ENCODE peak calls at places on chromosomes 5 and 9, in nine cellular contexts. V, H, B, I, A, K, U, Q and R are unnamed samples.

GRCh38 chr5:178129296-178129695 is 1.5 kb upstream of the RMND5B start:
- DNase-seq in B (peak; percentile 41), K (no peak), U (no peak), I (no peak), V (no peak), H (no peak), Q (no peak), A (no peak), R (no peak)

GRCh38 chr9:4755026-4755609 is 14.1 kb upstream of the AK3 start:
- DNase-seq in H (no peak), U (no peak), B (peak; percentile 24), Q (no peak), A (no peak), K (no peak), V (no peak), I (no peak), R (peak; percentile 26)

GRCh38 chr5:60959156-60959555 is 14.2 kb downstream of the NDUFAF2 start:
- DNase-seq in B (peak; percentile 22), A (no peak), Q (no peak), I (no peak), V (peak; percentile 16), H (no peak), K (peak; percentile 7), U (peak; percentile 52), R (peak; percentile 9)

GRCh38 chr9:134850611-134851010 is 30.0 kb upstream of the FCN2 start:
- DNase-seq in H (no peak), V (no peak), K (no peak), I (no peak), A (no peak), U (no peak), B (no peak), Q (no peak), R (no peak)

GRCh38 chr9:111870774-111871542 is 25.7 kb upstream of the UGCG start:
- DNase-seq in U (no peak), I (no peak), A (no peak), Q (no peak), V (no peak), B (no peak), H (no peak), K (peak; percentile 11), R (peak; percentile 47)

GRCh38 chr5:111643499-111643898 is 113.5 kb downstream of the NREP start:
- DNase-seq in I (no peak), B (no peak), Q (no peak), A (no peak), K (no peak), U (no peak), H (no peak), V (no peak), R (no peak)

GRCh38 chr9:92960561-92961290 is 13.4 kb downstream of the FGD3 start:
- DNase-seq in V (no peak), U (no peak), B (no peak), K (no peak), I (no peak), H (no peak), A (no peak), Q (no peak), R (no peak)

GRCh38 chr9:12640866-12641636 is 52.1 kb upstream of the TYRP1 start:
- DNase-seq in B (no peak), V (no peak), H (no peak), Q (no peak), A (no peak), U (no peak), K (no peak), I (no peak), R (no peak)

GRCh38 chr9:4507306-4507705 is 17.0 kb downstream of the SLC1A1 start:
- DNase-seq in U (peak; percentile 58), K (peak; percentile 27), V (no peak), A (no peak), Q (no peak), B (no peak), I (no peak), H (no peak), R (no peak)

GRCh38 chr9:133031130-133031422 is 279 bp downstream of the GTF3C5 start:
- DNase-seq in A (no peak), V (no peak), B (no peak), H (no peak), I (no peak), Q (no peak), K (no peak), U (no peak), R (no peak)

GRCh38 chr9:133032171-133032570 is 1.4 kb downstream of the GTF3C5 start:
- DNase-seq in K (no peak), V (no peak), Q (no peak), B (no peak), H (no peak), A (no peak), U (no peak), I (no peak), R (no peak)

GRCh38 chr9:133031496-133031911 is 707 bp downstream of the GTF3C5 start:
- DNase-seq in K (no peak), U (no peak), I (peak; percentile 25), V (no peak), H (no peak), B (peak; percentile 19), A (no peak), Q (no peak), R (no peak)

GRCh38 chr9:133029994-133030316 is 842 bp upstream of the GTF3C5 start:
- DNase-seq in U (no peak), H (no peak), B (no peak), V (no peak), Q (no peak), I (no peak), K (no peak), A (no peak), R (no peak)

DNA sequence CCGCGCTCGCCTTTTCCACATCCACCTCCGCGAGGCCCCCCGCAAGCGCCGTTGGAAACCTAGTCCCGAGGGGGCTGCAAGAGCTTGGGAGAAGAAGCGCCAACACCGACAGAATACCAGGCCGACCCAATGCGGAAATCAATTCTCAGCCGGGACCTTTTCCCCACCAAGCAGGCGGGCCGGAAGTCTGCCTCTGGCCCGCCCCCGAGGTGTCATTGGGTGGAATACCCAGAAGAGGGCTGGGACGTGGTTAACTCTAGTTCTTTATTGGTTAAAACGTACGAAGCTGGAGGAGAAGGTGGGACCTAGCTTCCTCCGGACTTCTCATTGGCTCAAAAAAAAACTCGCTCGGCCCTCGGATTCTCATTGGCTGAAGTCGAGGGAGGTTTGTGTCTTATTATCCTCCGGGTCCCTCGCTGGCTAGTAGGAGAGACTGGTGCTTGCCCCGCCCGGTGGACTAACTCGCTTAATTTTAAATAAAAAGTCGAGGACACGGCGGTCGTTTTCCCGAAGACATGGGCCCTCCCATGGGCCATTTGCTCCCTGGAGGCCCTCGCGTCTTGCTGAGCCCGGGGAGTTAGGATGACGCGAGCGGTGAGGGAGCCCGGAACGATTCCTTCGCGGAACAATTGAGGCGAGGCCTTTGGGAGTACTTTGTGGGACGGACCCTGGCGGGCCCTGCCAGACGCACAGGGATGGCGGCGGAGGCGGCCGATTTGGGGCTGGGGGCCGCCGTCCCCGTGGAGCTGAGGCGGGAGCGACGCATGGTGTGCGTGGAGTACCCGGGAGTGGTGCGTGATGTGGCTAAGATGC is at the start of gene GTF3C5:
- DNase-seq in B (peak; percentile 99), H (peak; percentile 96), I (peak; percentile 98), Q (peak; percentile 89), U (peak; percentile 99), V (peak; percentile 99), K (peak; percentile 99), A (peak; percentile 92), R (peak; percentile 99)
- TF ChIP-seq CTCF in B (no peak), H (peak; percentile 5), I (peak; percentile 13), Q (no peak), U (no peak), V (no peak), K (no peak), A (no peak), R (no peak)

DNA sequence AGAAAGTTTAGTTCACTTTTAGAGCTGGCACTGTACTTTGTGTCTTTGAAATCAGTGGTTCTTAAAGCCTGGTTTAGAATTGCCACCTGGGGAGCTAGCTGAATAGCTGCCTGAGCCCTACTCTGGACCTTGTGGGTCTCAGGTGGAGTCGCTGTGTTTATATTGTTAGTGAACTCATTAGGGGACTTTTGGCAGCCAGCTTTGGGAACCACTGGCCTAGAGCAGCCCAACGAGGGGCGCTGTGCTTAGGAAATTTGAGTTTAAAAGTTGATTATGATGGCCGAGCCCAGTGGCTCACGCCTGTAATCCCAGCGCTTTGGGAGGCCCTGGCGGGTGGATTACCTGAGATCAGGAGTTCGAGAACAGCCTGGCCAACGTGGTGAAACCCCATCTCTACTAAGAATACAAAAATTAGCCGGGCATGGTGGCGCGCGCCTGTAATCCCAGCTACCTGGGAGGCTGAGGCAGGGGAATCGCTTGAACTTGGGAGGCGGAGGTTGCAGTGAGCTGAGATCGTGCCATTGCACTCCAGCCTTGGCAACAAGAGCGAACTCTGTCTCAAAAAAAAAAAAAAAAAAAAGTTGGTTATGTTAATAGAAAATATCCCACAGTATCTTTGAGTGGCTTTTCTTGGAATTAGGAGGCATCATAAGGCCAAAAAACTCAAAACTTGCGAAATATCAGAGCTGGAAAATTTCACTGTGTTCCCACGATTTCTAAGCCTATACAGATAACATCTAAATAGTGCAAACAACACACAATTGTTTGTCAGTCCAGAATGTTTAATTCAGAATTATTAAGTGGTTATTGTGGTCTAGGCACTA is 781 bp downstream of the MCCC2 start:
- DNase-seq in U (no peak), H (no peak), K (no peak), B (peak; percentile 13), I (peak; percentile 36), V (no peak), A (no peak), Q (peak; percentile 52), R (peak; percentile 55)
- H3K4me3 ChIP-seq in U (peak overlapping the region; percentile 87), H (peak overlapping the region; percentile 79), K (peak overlapping the region; percentile 78), B (peak overlapping the region; percentile 71), I (peak overlapping the region; percentile 53), V (peak overlapping the region; percentile 85), A (peak overlapping the region; percentile 87), Q (peak overlapping the region; percentile 56), R (peak overlapping the region; percentile 57)

DNA sequence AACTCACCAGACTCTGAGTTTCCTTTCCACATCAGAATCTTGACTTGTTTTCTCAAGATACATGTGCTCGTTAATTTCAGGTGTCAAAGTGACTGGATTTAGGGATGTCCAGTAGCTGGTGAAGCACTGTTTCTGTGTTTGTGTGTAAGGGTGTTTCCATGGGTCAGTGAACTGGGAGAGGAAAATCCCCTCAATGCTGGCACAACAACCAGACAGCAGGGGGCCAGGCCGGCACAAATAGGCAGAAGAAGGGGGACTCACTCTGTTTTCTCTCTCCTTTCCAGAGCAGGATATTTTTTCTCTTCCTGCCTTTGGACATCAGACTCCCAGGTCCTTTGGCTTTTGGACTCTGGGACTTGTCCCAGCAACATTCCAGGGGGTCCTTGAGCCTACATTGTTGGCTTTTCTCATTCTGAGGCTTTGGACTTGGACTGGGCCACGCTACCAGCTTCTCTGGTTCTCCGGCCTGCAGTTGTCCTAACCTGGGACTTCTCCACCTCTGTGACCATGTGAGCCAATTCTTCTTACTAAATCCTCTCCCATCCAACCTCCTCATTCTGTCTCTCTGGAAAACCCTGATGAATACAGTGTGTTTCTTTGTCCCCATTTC is 144.0 kb downstream of the CAAP1 start:
- DNase-seq in K (no peak), U (no peak), A (no peak), H (no peak), B (no peak), Q (no peak), V (no peak), I (peak; percentile 40), R (no peak)
- TF ChIP-seq CTCF in K (no peak), U (peak; percentile 4), A (no peak), H (no peak), B (no peak), Q (no peak), V (no peak), I (no peak), R (no peak)

DNA sequence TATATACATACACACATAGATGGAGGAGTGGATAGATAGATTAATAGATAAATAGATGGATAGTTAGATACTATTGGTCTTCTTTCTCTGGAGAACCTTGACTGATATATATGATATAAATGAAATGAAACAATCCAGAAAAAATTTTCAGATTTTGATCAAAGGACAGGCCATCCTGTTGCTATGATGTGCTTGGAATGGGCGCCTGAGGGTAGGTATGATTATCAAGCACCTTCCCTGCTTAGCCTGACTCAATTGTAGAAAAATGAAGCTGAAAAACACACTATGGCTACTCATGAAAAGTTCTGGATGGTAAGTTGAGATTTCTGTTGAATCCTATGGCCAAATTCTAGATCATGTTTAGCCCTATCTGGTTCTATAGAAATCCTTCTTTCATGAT is 266.5 kb upstream of the KLF4 start:
- DNase-seq in H (no peak), A (no peak), V (no peak), K (no peak), Q (no peak), B (no peak), U (no peak), I (no peak), R (no peak)
- H3K4me3 ChIP-seq in H (no peak overlapping the region), A (no peak overlapping the region), V (no peak overlapping the region), K (no peak overlapping the region), Q (no peak overlapping the region), B (no peak overlapping the region), U (no peak overlapping the region), I (no peak overlapping the region), R (no peak overlapping the region)